ENCODE peak calls at places on chromosomes 16 and 17, in six cellular contexts. G, O, Y, M, H and V are unnamed samples. For H3K4me1, the result is how much of the 10 kb centered on the place peaks cover.

GRCh38 chr16:2048116-2048543 is 345 bp downstream of the TSC2 start:
- DNase-seq in G (no peak), Y (peak), O (peak), H (no peak), M (no peak), V (no peak)

GRCh38 chr17:39688475-39688835 is 598 bp upstream of the PGAP3 start:
- DNase-seq in M (no peak), Y (no peak), H (no peak), G (no peak), O (no peak), V (peak)

GRCh38 chr17:65987988-65988387 is 203.9 kb downstream of the CEP112 start:
- DNase-seq in M (no peak), H (peak), O (peak), G (peak), Y (peak), V (no peak)

GRCh38 chr16:894841-895240 is 75.9 kb downstream of the LMF1 start:
- DNase-seq in O (no peak), M (peak), G (no peak), Y (no peak), H (no peak), V (peak)

GRCh38 chr16:84379008-84379730 is 10.8 kb downstream of the ATP2C2 start:
- DNase-seq in Y (no peak), H (no peak), M (no peak), G (no peak), O (no peak), V (no peak)

GRCh38 chr16:81175325-81175891 is 63.1 kb upstream of the BCO1 start:
- DNase-seq in H (peak), M (no peak), Y (no peak), O (no peak), G (no peak), V (no peak)

GRCh38 chr16:88713054-88713453 is 6.8 kb downstream of the CTU2 start:
- DNase-seq in H (no peak), Y (no peak), G (no peak), O (no peak), M (no peak), V (no peak)

GRCh38 chr16:53625221-53625620 is 78.4 kb downstream of the RPGRIP1L start:
- DNase-seq in M (no peak), O (no peak), H (no peak), Y (no peak), G (no peak), V (peak)

GRCh38 chr17:39769974-39770587 is 32.3 kb downstream of the GRB7 start:
- DNase-seq in H (peak), M (no peak), Y (peak), G (peak), O (no peak), V (no peak)

GRCh38 chr17:39666601-39667261 is 1.5 kb upstream of the PNMT start:
- DNase-seq in Y (peak), G (no peak), H (no peak), M (peak), O (no peak), V (no peak)

GRCh38 chr17:80989586-80989913 is 2.1 kb upstream of the CHMP6 start:
- DNase-seq in G (no peak), M (no peak), O (no peak), Y (no peak), H (no peak), V (no peak)

GRCh38 chr17:50046667-50047066 is 9.2 kb upstream of the ITGA3 start:
- DNase-seq in Y (no peak), O (no peak), H (no peak), M (no peak), G (no peak), V (no peak)

GRCh38 chr17:55168970-55169687 is 95.6 kb upstream of the HLF start:
- DNase-seq in H (no peak), G (no peak), M (no peak), O (no peak), Y (no peak), V (no peak)

GRCh38 chr16:47017636-47018035 is 44.2 kb upstream of the DNAJA2 start:
- DNase-seq in Y (no peak), M (no peak), G (no peak), H (no peak), O (no peak), V (no peak)

GRCh38 chr17:10683853-10684252 is 13.5 kb downstream of the SCO1 start:
- DNase-seq in H (peak), Y (no peak), M (no peak), G (peak), O (peak), V (no peak)

GRCh38 chr17:38917259-38917658 is 8.2 kb upstream of the LASP1NB start:
- DNase-seq in M (no peak), H (no peak), O (no peak), G (no peak), Y (no peak), V (no peak)

GRCh38 chr17:81608082-81608481 is 28.8 kb downstream of the NPLOC4 start:
- DNase-seq in M (no peak), G (no peak), O (no peak), H (peak), Y (no peak), V (no peak)

GRCh38 chr17:77645441-77646430 is 312.8 kb upstream of the TNRC6C start:
- DNase-seq in H (peak), O (peak), G (no peak), Y (no peak), M (no peak), V (no peak)

GRCh38 chr17:521561-522325 is 169.1 kb upstream of the RPH3AL start:
- DNase-seq in H (peak), Y (no peak), O (no peak), M (no peak), G (no peak), V (no peak)

GRCh38 chr16:22425036-22425801 is 50.8 kb upstream of the CDR2 start:
- DNase-seq in H (no peak), M (peak), Y (no peak), O (no peak), G (no peak), V (no peak)

GRCh38 chr16:560221-560700 is at the start of gene PRR35:
- DNase-seq in Y (no peak), G (no peak), O (no peak), M (no peak), H (no peak), V (no peak)

GRCh38 chr17:61397086-61397842 is 2.4 kb upstream of the TBX2 start:
- DNase-seq in H (no peak), Y (no peak), O (peak), G (no peak), M (no peak), V (no peak)

GRCh38 chr16:55809386-55809785 is 23.5 kb downstream of the CES1 start:
- DNase-seq in O (no peak), M (no peak), H (no peak), Y (no peak), G (no peak), V (no peak)

GRCh38 chr16:82741073-82741615 is 114.4 kb downstream of the CDH13 start:
- DNase-seq in O (no peak), M (no peak), H (peak), G (no peak), Y (no peak), V (no peak)

GRCh38 chr16:89410794-89411309 is 79.5 kb downstream of the ANKRD11 start:
- DNase-seq in G (no peak), M (peak), O (no peak), Y (peak), H (peak), V (peak)

GRCh38 chr16:67666032-67666537 is 465 bp downstream of the ENKD1 start:
- DNase-seq in Y (no peak), O (peak), M (peak), H (no peak), G (no peak), V (peak)

GRCh38 chr17:62807812-62808575 is at the start of gene MARCHF10:
- DNase-seq in Y (no peak), M (no peak), H (peak), O (peak), G (no peak), V (peak)

GRCh38 chr16:87149051-87149450 is 168.1 kb downstream of the C16orf95 start:
- DNase-seq in O (no peak), Y (no peak), H (peak), G (no peak), M (no peak), V (no peak)

GRCh38 chr17:39225974-39226683 is 384 bp upstream of the STAC2 start:
- DNase-seq in Y (no peak), H (peak), G (no peak), O (peak), M (peak), V (no peak)

GRCh38 chr16:63365665-63366064 is 1329.4 kb upstream of the CDH8 start:
- DNase-seq in H (no peak), Y (no peak), G (no peak), O (no peak), M (no peak), V (no peak)

GRCh38 chr17:78357177-78357586 is 2.7 kb downstream of the SOCS3 start:
- DNase-seq in H (peak), M (peak), G (no peak), Y (no peak), O (no peak), V (peak)

GRCh38 chr17:7225711-7226331 is 6.1 kb downstream of the ACADVL start:
- DNase-seq in M (peak), Y (no peak), G (no peak), O (no peak), H (no peak), V (no peak)

GRCh38 chr17:65850486-65850885 is 289.0 kb upstream of the AXIN2 start:
- DNase-seq in M (no peak), Y (no peak), O (no peak), H (no peak), G (peak), V (no peak)

GRCh38 chr17:72618018-72618509 is 474.4 kb downstream of the SLC39A11 start:
- DNase-seq in O (peak), M (no peak), Y (peak), G (peak), H (no peak), V (no peak)

DNA sequence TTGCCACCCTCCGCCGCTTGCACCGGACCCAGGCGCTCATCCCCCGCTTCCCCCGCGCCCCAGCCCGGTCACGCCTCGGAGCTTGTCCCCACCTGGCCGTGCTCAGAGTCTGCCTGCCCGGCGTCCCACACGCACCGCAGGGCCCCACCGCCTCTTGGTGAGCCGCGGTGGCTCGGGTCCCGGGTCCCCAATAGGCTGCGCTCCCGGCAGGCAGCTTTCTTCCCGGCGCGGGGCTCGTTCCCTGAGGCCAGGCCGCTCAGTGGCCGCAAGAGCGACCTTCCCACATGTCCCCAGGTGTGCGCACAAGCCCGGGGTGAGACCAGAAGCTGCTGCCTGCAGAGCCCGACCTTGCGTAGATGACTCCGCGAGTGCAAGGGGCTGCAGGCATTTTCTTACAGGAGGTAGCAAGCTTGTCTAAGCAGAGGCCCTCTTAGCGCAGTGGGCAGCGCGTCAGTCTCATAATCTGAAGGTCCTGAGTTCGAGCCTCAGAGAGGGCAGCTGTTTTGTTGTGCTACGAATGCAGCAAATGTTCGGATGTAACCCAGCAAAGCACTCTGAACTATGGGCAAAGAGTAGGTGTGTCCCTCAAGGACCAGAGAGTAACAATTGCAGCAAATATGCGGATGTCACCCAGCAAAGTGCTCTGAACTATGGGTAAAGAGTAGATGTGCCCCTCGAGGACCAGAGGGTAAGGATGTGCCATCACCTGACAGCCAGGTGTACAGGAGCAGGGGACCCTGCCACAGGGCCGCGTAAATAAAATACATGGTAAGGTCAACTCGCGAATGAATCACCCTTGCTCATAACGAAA is 15.6 kb downstream of the TLE7 start:
- DNase-seq in M (no peak), O (peak), Y (no peak), H (peak), G (peak), V (no peak)
- H3K4me3 ChIP-seq in M (no peak), O (peak), Y (no peak), H (peak), G (peak), V (no peak)

GRCh38 chr17:64496786-64497564 is at the start of gene POLG2:
- DNase-seq in O (peak), M (peak), Y (peak), G (peak), H (peak), V (peak)
- H3K4me1 ChIP-seq in O (under half), M (under half), Y (under half), G (half or more), H (under half), V (under half)

DNA sequence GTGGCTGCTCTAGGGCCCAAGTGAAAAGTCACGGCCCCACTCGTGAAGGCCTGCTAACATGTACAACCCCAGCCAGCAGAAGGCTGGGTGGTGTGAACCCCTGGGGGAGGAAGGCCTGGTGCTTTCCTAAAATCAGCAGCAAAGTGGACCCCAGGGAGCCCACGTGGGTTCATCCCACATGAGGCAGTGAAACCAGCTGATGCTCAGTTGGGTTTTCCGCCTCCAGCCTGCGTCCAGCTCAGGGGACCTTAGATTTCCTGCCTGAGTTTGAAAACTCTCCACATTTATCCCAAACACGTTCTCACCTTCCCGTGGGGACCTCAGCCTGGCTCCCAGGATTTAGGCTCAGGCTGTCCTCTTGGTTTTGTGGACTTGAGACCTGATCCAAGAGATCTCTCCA is 85.8 kb downstream of the SOCS1 start:
- DNase-seq in O (no peak), Y (no peak), M (no peak), H (no peak), G (no peak), V (no peak)
- H3K27ac ChIP-seq in O (no peak), Y (no peak), M (no peak), H (no peak), G (no peak), V (no peak)

GRCh38 chr17:46817901-46818209 is 637 bp downstream of the WNT3 start:
- DNase-seq in Y (no peak), M (no peak), O (no peak), H (no peak), G (no peak), V (no peak)

GRCh38 chr17:46817151-46817900 is 1.2 kb downstream of the WNT3 start:
- DNase-seq in H (no peak), O (peak), G (no peak), Y (no peak), M (no peak), V (no peak)

GRCh38 chr17:46818929-46819859 is 702 bp upstream of the WNT3 start:
- DNase-seq in G (no peak), H (no peak), O (peak), M (no peak), Y (no peak), V (no peak)

GRCh38 chr17:46819906-46820351 is 1.4 kb upstream of the WNT3 start:
- DNase-seq in H (no peak), M (no peak), G (no peak), Y (no peak), O (peak), V (no peak)

GRCh38 chr17:46818319-46818928 is at the start of gene WNT3:
- DNase-seq in Y (no peak), G (no peak), H (no peak), M (no peak), O (peak), V (peak)
- H3K4me3 ChIP-seq in Y (peak), G (no peak), H (peak), M (peak), O (peak), V (peak)

DNA sequence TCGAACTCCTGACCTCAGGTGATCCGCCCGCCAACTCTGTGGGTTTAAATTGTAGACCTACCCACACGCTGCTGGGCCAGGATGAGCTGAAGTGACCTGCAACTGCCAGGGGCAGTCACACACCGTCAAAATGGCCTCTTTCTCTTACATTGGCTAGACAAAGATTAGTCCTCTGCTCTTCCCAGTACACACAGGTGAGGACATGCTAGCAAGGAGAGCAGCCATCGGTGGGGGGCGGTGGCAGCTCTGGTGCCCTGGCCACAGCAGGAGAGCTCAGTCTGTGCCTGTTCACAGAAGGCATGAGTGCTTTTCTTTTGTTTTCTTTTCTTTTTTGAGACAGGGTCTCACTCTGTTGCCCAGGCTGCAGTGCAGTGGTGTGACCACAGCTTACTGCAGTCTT is 29.7 kb downstream of the WIPI1 start:
- DNase-seq in H (no peak), Y (no peak), O (no peak), G (no peak), M (no peak), V (no peak)
- H3K4me1 ChIP-seq in H (under half), Y (under half), O (under half), G (under half), M (under half), V (under half)

DNA sequence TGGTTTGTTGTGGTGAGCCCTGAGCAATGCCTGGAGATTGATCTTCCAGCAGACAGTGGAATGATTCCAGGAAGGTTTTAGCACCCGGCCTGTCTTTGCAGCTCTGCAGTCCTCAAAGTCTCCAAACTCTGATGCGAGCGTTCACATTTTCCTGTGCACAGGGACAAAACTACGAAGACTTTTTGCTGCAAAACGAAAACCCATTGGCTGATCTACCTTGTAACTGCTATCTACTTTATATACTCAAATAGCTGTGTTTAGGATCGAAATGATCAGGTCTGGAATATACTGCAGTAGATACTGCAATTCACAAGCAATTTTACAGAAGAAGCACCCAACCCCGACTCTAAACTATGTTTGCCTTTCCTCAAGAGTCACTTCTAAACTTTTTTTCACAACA is 21.7 kb downstream of the G6PC1 start:
- DNase-seq in H (peak), M (no peak), O (no peak), G (no peak), Y (no peak), V (no peak)
- H3K27ac ChIP-seq in H (no peak), M (no peak), O (no peak), G (no peak), Y (no peak), V (peak)

DNA sequence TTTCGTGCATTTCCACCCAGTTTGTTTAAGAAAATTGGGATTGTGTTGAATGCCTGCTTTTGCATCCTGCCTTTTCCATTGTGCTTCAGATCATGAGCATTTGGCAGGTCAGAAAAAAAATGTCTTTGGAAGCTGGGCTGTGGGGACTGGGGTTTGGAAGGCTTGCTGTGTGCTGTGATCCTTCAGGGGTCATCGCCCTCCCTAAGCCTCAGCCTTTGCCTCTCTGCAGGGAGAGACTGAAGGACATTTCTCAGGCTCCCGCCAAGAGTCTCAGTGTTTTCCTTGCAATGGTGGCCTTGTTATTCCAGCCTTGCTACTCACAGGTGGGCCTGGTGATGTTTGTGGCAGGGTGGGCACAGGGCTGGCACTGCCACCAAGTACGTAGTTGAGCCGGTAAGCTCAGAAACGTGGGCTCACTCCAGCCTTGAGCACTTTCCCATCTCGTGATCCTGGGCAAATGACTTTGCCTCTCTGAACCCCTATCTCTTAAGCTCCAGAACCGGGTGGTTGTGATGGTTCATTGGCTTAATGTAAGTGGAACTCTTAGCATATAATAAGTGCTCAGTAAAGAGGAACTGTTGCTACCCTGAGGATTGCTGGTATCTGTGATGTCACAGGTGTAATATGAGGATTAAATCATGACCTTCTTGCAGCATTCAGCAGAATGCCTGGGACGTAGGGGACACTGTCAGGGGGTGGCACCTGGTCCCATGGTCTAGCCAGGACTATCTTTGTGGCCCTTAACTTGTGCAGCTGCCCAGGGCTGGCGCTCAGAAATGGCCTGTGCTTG is 69.1 kb downstream of the SREBF1 start:
- DNase-seq in O (peak), H (no peak), G (no peak), M (no peak), Y (no peak), V (no peak)
- H3K4me3 ChIP-seq in O (no peak), H (no peak), G (no peak), M (no peak), Y (no peak), V (no peak)